ENCODE peak calls at places on chromosomes 16 and 17, in six cellular contexts. A is mammary epithelial cell; N is pancreas; R is naive thymus-derived CD4-positive, alpha-beta T cell; Q is ovary; H is neuronal stem cell. Z is an unnamed sample.

GRCh38 chr16:86510465-86511261 is at the start of gene FOXF1:
- DNase-seq in A (peak; percentile 32), N (no peak), R (no peak), Q (no peak), H (peak; percentile 32), Z (no peak)

GRCh38 chr17:45256114-45256966 is 5.6 kb downstream of the SPATA32 start:
- DNase-seq in A (no peak), N (no peak), R (no peak), Q (no peak), H (no peak), Z (no peak)

GRCh38 chr17:31254654-31255053 is 42.4 kb downstream of the OMG start:
- DNase-seq in A (no peak), N (no peak), R (no peak), Q (no peak), H (no peak), Z (no peak)

GRCh38 chr16:14505846-14506245 is 124.2 kb downstream of the PARN start:
- DNase-seq in A (peak; percentile 69), N (no peak), R (no peak), Q (no peak), H (no peak), Z (no peak)

GRCh38 chr17:41932821-41933389 is 2.5 kb downstream of the ODAD4 start:
- DNase-seq in A (no peak), N (no peak), R (no peak), Q (no peak), H (no peak), Z (no peak)

GRCh38 chr16:72878301-72879269 is 169.3 kb downstream of the ZFHX3 start:
- DNase-seq in A (no peak), N (no peak), R (no peak), Q (no peak), H (no peak), Z (no peak)

GRCh38 chr17:75691371-75692290 is 24.5 kb downstream of the SAP30BP start:
- DNase-seq in A (peak; percentile 97), N (peak; percentile 77), R (no peak), Q (peak; percentile 25), H (no peak), Z (no peak)

GRCh38 chr16:61887903-61888302 is 148.3 kb downstream of the CDH8 start:
- DNase-seq in A (peak; percentile 2), N (no peak), R (no peak), Q (no peak), H (no peak), Z (no peak)

GRCh38 chr16:54931041-54931756 is 534 bp downstream of the IRX5 start:
- DNase-seq in A (peak; percentile 44), N (no peak), R (no peak), Q (peak; percentile 62), H (peak; percentile 21), Z (no peak)

GRCh38 chr16:23595246-23595950 is 718 bp downstream of the NDUFAB1 start:
- DNase-seq in A (no peak), N (no peak), R (no peak), Q (no peak), H (no peak), Z (peak; percentile 12)

GRCh38 chr16:55257971-55258613 is 65.9 kb upstream of the IRX6 start:
- DNase-seq in A (peak; percentile 46), N (peak; percentile 76), R (no peak), Q (peak; percentile 33), H (peak; percentile 49), Z (peak; percentile 31)

GRCh38 chr17:45149669-45150603 is 1.7 kb downstream of the HEXIM1 start:
- DNase-seq in A (peak; percentile 65), N (peak; percentile 70), R (peak; percentile 78), Q (peak; percentile 80), H (no peak), Z (peak; percentile 44)

GRCh38 chr17:17171991-17172939 is 33.9 kb downstream of the PLD6 start:
- DNase-seq in A (no peak), N (no peak), R (no peak), Q (no peak), H (no peak), Z (no peak)

GRCh38 chr16:56518435-56518834 is 1.4 kb downstream of the BBS2 start:
- DNase-seq in A (peak; percentile 20), N (no peak), R (no peak), Q (no peak), H (no peak), Z (no peak)

GRCh38 chr16:67718668-67719047 is 458 bp downstream of the GFOD2 start:
- DNase-seq in A (peak; percentile 23), N (no peak), R (no peak), Q (no peak), H (no peak), Z (peak; percentile 20)

GRCh38 chr16:89957214-89957785 is 8.7 kb downstream of the DEF8 start:
- DNase-seq in A (no peak), N (no peak), R (no peak), Q (no peak), H (no peak), Z (no peak)

GRCh38 chr16:66741131-66741900 is 10.1 kb downstream of the DYNC1LI2 start:
- DNase-seq in A (peak; percentile 75), N (peak; percentile 94), R (no peak), Q (peak; percentile 85), H (no peak), Z (no peak)

GRCh38 chr17:32157225-32157624 is 14.9 kb downstream of the RHOT1 start:
- DNase-seq in A (no peak), N (no peak), R (no peak), Q (no peak), H (no peak), Z (no peak)

GRCh38 chr16:66402591-66403230 is 24.4 kb upstream of the BEAN1 start:
- DNase-seq in A (no peak), N (no peak), R (no peak), Q (no peak), H (no peak), Z (no peak)

GRCh38 chr17:59428896-59429460 is 97.5 kb downstream of the YPEL2 start:
- DNase-seq in A (no peak), N (no peak), R (no peak), Q (no peak), H (no peak), Z (no peak)

GRCh38 chr16:85425061-85425662 is 188.0 kb upstream of the GSE1 start:
- DNase-seq in A (no peak), N (peak; percentile 22), R (no peak), Q (peak; percentile 30), H (no peak), Z (no peak)

GRCh38 chr16:86151372-86151950 is 252.5 kb downstream of the IRF8 start:
- DNase-seq in A (no peak), N (no peak), R (no peak), Q (no peak), H (no peak), Z (no peak)

GRCh38 chr17:45302649-45303173 is 14.1 kb downstream of the MAP3K14 start:
- DNase-seq in A (peak; percentile 69), N (no peak), R (no peak), Q (peak; percentile 68), H (no peak), Z (peak; percentile 24)

GRCh38 chr17:888998-889401 is 90.6 kb downstream of the NXN start:
- DNase-seq in A (no peak), N (no peak), R (no peak), Q (no peak), H (no peak), Z (peak; percentile 8)

GRCh38 chr16:89116341-89117238 is 22.9 kb downstream of the ACSF3 start:
- DNase-seq in A (no peak), N (no peak), R (no peak), Q (no peak), H (no peak), Z (no peak)

GRCh38 chr16:6958184-6958583 is 374.5 kb upstream of the RBFOX1 start:
- DNase-seq in A (no peak), N (no peak), R (no peak), Q (no peak), H (no peak), Z (no peak)
- H3K4me1 ChIP-seq in A (no peaks in the 10 kb centered on the region), N (no peaks in the 10 kb centered on the region), R (no peaks in the 10 kb centered on the region), Q (no peaks in the 10 kb centered on the region), H (no peaks in the 10 kb centered on the region), Z (no peaks in the 10 kb centered on the region)

DNA sequence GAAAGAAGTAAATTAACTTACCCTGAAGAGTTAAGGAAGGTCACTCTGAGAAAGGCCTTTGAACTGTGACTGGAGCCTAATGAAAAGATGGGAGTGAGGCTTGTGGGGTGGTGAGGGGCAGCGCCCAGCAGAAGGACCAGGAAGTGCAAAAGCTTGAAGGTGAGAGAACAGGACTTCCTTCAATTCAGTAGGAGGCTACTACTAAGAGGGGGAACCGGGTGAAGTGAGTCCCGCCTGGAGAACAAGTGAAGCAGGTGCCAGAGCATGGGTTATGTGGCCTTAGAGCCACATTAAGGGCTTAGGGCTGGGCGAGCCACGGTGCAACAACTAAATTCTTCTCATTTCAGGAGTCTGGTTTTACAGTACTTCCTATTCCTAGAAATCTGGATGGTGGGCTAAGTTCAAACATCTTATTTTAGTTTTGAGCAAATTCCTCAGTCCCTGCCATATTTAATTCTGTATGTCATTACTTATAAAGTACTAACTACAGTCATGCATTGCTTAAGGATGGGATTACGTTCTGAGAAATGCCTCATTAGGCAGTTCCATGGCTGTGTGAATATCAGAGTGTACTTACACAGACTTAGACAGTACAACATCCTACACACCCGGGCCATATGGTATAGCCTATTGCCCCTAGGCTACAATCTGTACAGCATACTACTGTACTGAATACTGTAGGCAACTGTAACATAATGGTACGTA is 5.1 kb downstream of the CFAP20 start:
- DNase-seq in A (no peak), N (no peak), R (no peak), Q (no peak), H (no peak), Z (no peak)
- H3K4me1 ChIP-seq in A (peaks cover 49% of the 10 kb centered on the region), N (peaks cover 54% of the 10 kb centered on the region), R (peaks cover 29% of the 10 kb centered on the region), Q (peaks cover 33% of the 10 kb centered on the region), H (peaks cover 35% of the 10 kb centered on the region), Z (peaks cover 58% of the 10 kb centered on the region)

GRCh38 chr17:48048321-48049140 is at the start of gene NFE2L1:
- DNase-seq in A (peak; percentile 89), N (peak; percentile 77), R (peak; percentile 44), Q (peak; percentile 89), H (no peak), Z (no peak)

GRCh38 chr17:48047741-48048320 is 328 bp upstream of the NFE2L1 start:
- DNase-seq in A (peak; percentile 100), N (peak; percentile 99), R (peak; percentile 99), Q (peak; percentile 99), H (peak; percentile 99), Z (peak; percentile 100)

GRCh38 chr17:48045270-48046001 is 2.7 kb upstream of the NFE2L1 start:
- DNase-seq in A (peak; percentile 87), N (peak; percentile 48), R (no peak), Q (no peak), H (no peak), Z (no peak)

GRCh38 chr17:48046296-48046695 is 1.9 kb upstream of the NFE2L1 start:
- DNase-seq in A (no peak), N (no peak), R (no peak), Q (no peak), H (no peak), Z (no peak)

GRCh38 chr17:48047113-48047740 is 932 bp upstream of the NFE2L1 start:
- DNase-seq in A (no peak), N (no peak), R (no peak), Q (no peak), H (no peak), Z (no peak)
- H3K4me1 ChIP-seq in A (peaks cover 55% of the 10 kb centered on the region), N (peaks cover 43% of the 10 kb centered on the region), R (peaks cover 19% of the 10 kb centered on the region), Q (peaks cover 18% of the 10 kb centered on the region), H (peaks cover 23% of the 10 kb centered on the region), Z (peaks cover 40% of the 10 kb centered on the region)

GRCh38 chr17:57747221-57748017 is 2.3 kb upstream of the CCDC182 start:
- DNase-seq in A (peak; percentile 40), N (peak; percentile 29), R (peak; percentile 18), Q (no peak), H (no peak), Z (peak; percentile 7)
- H3K4me1 ChIP-seq in A (no peaks in the 10 kb centered on the region), N (peaks cover 5% of the 10 kb centered on the region), R (no peaks in the 10 kb centered on the region), Q (no peaks in the 10 kb centered on the region), H (peaks cover 13% of the 10 kb centered on the region), Z (no peaks in the 10 kb centered on the region)

GRCh38 chr17:64339516-64340475 is 50.9 kb downstream of the PECAM1 start:
- DNase-seq in A (no peak), N (no peak), R (no peak), Q (no peak), H (no peak), Z (no peak)
- H3K4me1 ChIP-seq in A (no peaks in the 10 kb centered on the region), N (peaks cover 12% of the 10 kb centered on the region), R (no peaks in the 10 kb centered on the region), Q (peaks cover 9% of the 10 kb centered on the region), H (peaks cover 5% of the 10 kb centered on the region), Z (no peaks in the 10 kb centered on the region)

Z was measured in CD4-positive, CD25-positive, alpha-beta regulatory T cell.